ENCODE peak calls at places on chromosomes 11 and 22, in six cellular contexts. Q is body of pancreas, G is RWPE2, F is lung, B is left ventricle myocardium inferior, H is tibial nerve. R is an unnamed sample. For H3K4me1, the result is how much of the 10 kb centered on the place peaks cover.

GRCh38 chr22:45649809-45650208 is 21.8 kb upstream of the ATXN10 start:
- DNase-seq in Q (no peak), G (no peak), F (no peak), B (no peak), H (no peak), R (no peak)

GRCh38 chr22:47034905-47035419 is 272.5 kb downstream of the TBC1D22A start:
- DNase-seq in Q (no peak), G (no peak), F (no peak), B (no peak), H (no peak), R (no peak)

GRCh38 chr11:12448131-12448939 is 71.0 kb downstream of the PARVA start:
- DNase-seq in Q (no peak), G (no peak), F (no peak), B (no peak), H (no peak), R (no peak)

GRCh38 chr11:32830796-32831195 is 1.1 kb downstream of the PRRG4 start:
- DNase-seq in Q (no peak), G (no peak), F (no peak), B (no peak), H (no peak), R (no peak)

GRCh38 chr22:43922123-43922522 is 1.5 kb upstream of the PNPLA3 start:
- DNase-seq in Q (no peak), G (no peak), F (no peak), B (no peak), H (no peak), R (no peak)

GRCh38 chr11:84824624-84825023 is 802.5 kb downstream of the DLG2 start:
- DNase-seq in Q (no peak), G (no peak), F (no peak), B (no peak), H (no peak), R (no peak)

GRCh38 chr11:69356703-69357457 is 62.9 kb downstream of the MYEOV start:
- DNase-seq in Q (no peak), G (no peak), F (peak), B (no peak), H (no peak), R (no peak)

GRCh38 chr11:66239998-66240780 is 28.2 kb upstream of the RAB1B start:
- DNase-seq in Q (no peak), G (no peak), F (no peak), B (no peak), H (no peak), R (no peak)

GRCh38 chr22:46347646-46348045 is 12.1 kb downstream of the TRMU start:
- DNase-seq in Q (no peak), G (no peak), F (no peak), B (no peak), H (no peak), R (no peak)

GRCh38 chr22:45009881-45010531 is at the start of gene PHF21B:
- DNase-seq in Q (peak), G (no peak), F (no peak), B (peak), H (no peak), R (no peak)

GRCh38 chr11:59463176-59463575 is 6.4 kb downstream of the OR4D6 start:
- DNase-seq in Q (no peak), G (no peak), F (no peak), B (no peak), H (peak), R (no peak)

GRCh38 chr22:35288116-35288515 is 11.6 kb upstream of the TOM1 start:
- DNase-seq in Q (no peak), G (no peak), F (no peak), B (no peak), H (no peak), R (no peak)

GRCh38 chr11:27977031-27977430 is 130.9 kb downstream of the KIF18A start:
- DNase-seq in Q (no peak), G (no peak), F (no peak), B (no peak), H (no peak), R (no peak)

GRCh38 chr11:58659910-58660570 is 37.6 kb downstream of the CNTF start:
- DNase-seq in Q (no peak), G (no peak), F (no peak), B (no peak), H (no peak), R (no peak)

GRCh38 chr11:130831506-130832385 is 84.5 kb downstream of the SNX19 start:
- DNase-seq in Q (no peak), G (no peak), F (no peak), B (no peak), H (no peak), R (no peak)

GRCh38 chr22:47337161-47337621 is 574.7 kb downstream of the TBC1D22A start:
- DNase-seq in Q (no peak), G (no peak), F (no peak), B (no peak), H (no peak), R (no peak)

GRCh38 chr11:57745206-57745605 is 3.9 kb downstream of the SELENOH start:
- DNase-seq in Q (no peak), G (no peak), F (no peak), B (no peak), H (no peak), R (no peak)

GRCh38 chr22:28541137-28541536 is 138.5 kb downstream of the TTC28 start:
- DNase-seq in Q (no peak), G (no peak), F (no peak), B (no peak), H (no peak), R (no peak)

GRCh38 chr22:27677895-27678458 is 123.6 kb downstream of the MN1 start:
- DNase-seq in Q (no peak), G (no peak), F (no peak), B (no peak), H (no peak), R (no peak)

GRCh38 chr22:24186352-24186740 is 5.1 kb downstream of the SUSD2 start:
- DNase-seq in Q (no peak), G (peak), F (no peak), B (no peak), H (no peak), R (no peak)

GRCh38 chr11:34522188-34522587 is 8.6 kb upstream of the ELF5 start:
- DNase-seq in Q (no peak), G (no peak), F (no peak), B (no peak), H (no peak), R (no peak)

GRCh38 chr22:30313527-30314385 is 13.0 kb downstream of the TBC1D10A start:
- DNase-seq in Q (no peak), G (no peak), F (no peak), B (no peak), H (no peak), R (no peak)

GRCh38 chr22:26174280-26174679 is 5.0 kb downstream of the SEZ6L start:
- DNase-seq in Q (no peak), G (no peak), F (no peak), B (no peak), H (no peak), R (no peak)

GRCh38 chr22:19175602-19176174 is 2.8 kb downstream of the SLC25A1 start:
- DNase-seq in Q (no peak), G (no peak), F (no peak), B (no peak), H (no peak), R (no peak)

GRCh38 chr11:118953265-118953664 is 2.8 kb upstream of the UPK2 start:
- DNase-seq in Q (no peak), G (no peak), F (no peak), B (no peak), H (no peak), R (no peak)

GRCh38 chr11:5891216-5891800 is 1.7 kb upstream of the OR52E5 start:
- DNase-seq in Q (no peak), G (no peak), F (no peak), B (no peak), H (no peak), R (no peak)

GRCh38 chr11:60860943-60861342 is 5.2 kb upstream of the PTGDR2 start:
- DNase-seq in Q (no peak), G (peak), F (no peak), B (no peak), H (no peak), R (no peak)

GRCh38 chr11:92384807-92385206 is 160.2 kb downstream of the FAT3 start:
- DNase-seq in Q (no peak), G (no peak), F (no peak), B (no peak), H (no peak), R (no peak)

GRCh38 chr11:128767518-128767917 is 73.6 kb downstream of the FLI1 start:
- DNase-seq in Q (no peak), G (no peak), F (no peak), B (no peak), H (no peak), R (no peak)

GRCh38 chr11:63937713-63938480 is 905 bp upstream of the NAA40 start:
- DNase-seq in Q (peak), G (no peak), F (no peak), B (no peak), H (no peak), R (no peak)

GRCh38 chr11:35272391-35272821 is 133.4 kb downstream of the CD44 start:
- DNase-seq in Q (no peak), G (no peak), F (no peak), B (no peak), H (no peak), R (no peak)

DNA sequence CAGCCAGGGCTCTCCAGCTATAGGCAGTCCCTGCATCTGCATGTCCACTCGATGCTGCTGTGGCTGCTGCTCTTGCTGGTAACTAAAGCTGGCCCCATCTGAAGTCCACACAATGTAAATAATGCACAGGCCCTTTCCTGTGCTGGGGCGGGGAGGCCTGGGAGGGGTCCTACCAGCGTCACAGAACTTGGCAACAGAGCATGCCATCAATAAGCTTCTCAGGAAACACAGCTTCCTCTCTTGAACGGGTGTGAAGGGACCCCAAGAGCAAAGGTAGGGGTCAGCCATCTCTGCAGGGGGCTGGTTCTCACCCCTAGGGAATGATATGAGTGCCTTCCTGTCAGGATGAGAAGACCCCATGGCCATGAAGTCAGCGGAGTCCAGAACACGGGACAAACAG is 39.0 kb upstream of the LYVE1 start:
- DNase-seq in Q (no peak), G (no peak), F (peak), B (no peak), H (no peak), R (no peak)
- H3K4me1 ChIP-seq in Q (under half), G (under half), F (under half), B (under half), H (under half), R (under half)

GRCh38 chr11:47147250-47147649 is 29.4 kb downstream of the ARFGAP2 start:
- DNase-seq in Q (no peak), G (no peak), F (no peak), B (no peak), H (no peak), R (no peak)

GRCh38 chr11:47149781-47150180 is 26.9 kb downstream of the ARFGAP2 start:
- DNase-seq in Q (no peak), G (no peak), F (no peak), B (no peak), H (no peak), R (no peak)

GRCh38 chr11:47144541-47144940 is 32.1 kb downstream of the ARFGAP2 start:
- DNase-seq in Q (no peak), G (no peak), F (no peak), B (no peak), H (no peak), R (no peak)

GRCh38 chr11:47148903-47149535 is 27.7 kb downstream of the ARFGAP2 start:
- DNase-seq in Q (peak), G (no peak), F (no peak), B (peak), H (no peak), R (no peak)

GRCh38 chr11:47148274-47148673 is 28.4 kb downstream of the ARFGAP2 start:
- DNase-seq in Q (no peak), G (no peak), F (no peak), B (no peak), H (no peak), R (no peak)
- H3K4me1 ChIP-seq in Q (under half), G (under half), F (under half), B (under half), H (under half), R (under half)

DNA sequence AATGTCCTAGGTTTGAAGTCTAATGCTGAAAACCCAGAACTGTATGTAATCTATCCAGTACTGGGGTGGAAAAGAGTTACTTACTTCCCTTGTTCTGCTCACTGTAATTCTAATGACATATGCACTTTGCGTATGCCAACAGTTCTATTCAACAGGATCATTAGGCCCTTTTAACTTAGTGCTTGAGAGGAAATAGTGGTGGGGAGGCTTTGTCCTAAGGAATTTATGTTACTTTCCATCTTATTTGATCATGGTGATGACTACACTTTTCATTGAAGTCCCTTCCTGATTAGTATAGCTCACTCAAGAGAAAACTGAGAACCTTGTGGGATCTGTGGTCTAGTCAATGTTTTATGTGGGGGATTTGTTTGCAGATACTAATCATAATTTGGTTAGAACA is 348.2 kb downstream of the GUCY1A2 start:
- DNase-seq in Q (no peak), G (no peak), F (no peak), B (no peak), H (no peak), R (no peak)
- H3K4me1 ChIP-seq in Q (under half), G (under half), F (under half), B (under half), H (under half), R (under half)

GRCh38 chr11:20026629-20027545 is 133.4 kb downstream of the DBX1 start:
- DNase-seq in Q (peak), G (peak), F (no peak), B (no peak), H (no peak), R (no peak)

GRCh38 chr11:20031155-20032001 is 128.9 kb downstream of the DBX1 start:
- DNase-seq in Q (no peak), G (no peak), F (no peak), B (no peak), H (no peak), R (no peak)

GRCh38 chr11:20030472-20030871 is 129.8 kb downstream of the DBX1 start:
- DNase-seq in Q (no peak), G (no peak), F (no peak), B (no peak), H (no peak), R (no peak)

GRCh38 chr11:20027546-20028014 is 132.7 kb downstream of the DBX1 start:
- DNase-seq in Q (no peak), G (no peak), F (no peak), B (no peak), H (no peak), R (no peak)

GRCh38 chr11:20029193-20029592 is 131.1 kb downstream of the DBX1 start:
- DNase-seq in Q (peak), G (no peak), F (no peak), B (no peak), H (no peak), R (no peak)
- H3K4me1 ChIP-seq in Q (half or more), G (half or more), F (under half), B (half or more), H (under half), R (half or more)

GRCh38 chr11:124899376-124900145 is 1.9 kb upstream of the ROBO4 start:
- DNase-seq in Q (no peak), G (no peak), F (no peak), B (no peak), H (peak), R (no peak)
- H3K4me1 ChIP-seq in Q (under half), G (half or more), F (under half), B (half or more), H (under half), R (under half)

GRCh38 chr11:44793350-44794090 is 66.8 kb downstream of the TSPAN18 start:
- DNase-seq in Q (no peak), G (no peak), F (no peak), B (no peak), H (no peak), R (no peak)
- H3K4me1 ChIP-seq in Q (under half), G (under half), F (under half), B (half or more), H (under half), R (under half)

DNA sequence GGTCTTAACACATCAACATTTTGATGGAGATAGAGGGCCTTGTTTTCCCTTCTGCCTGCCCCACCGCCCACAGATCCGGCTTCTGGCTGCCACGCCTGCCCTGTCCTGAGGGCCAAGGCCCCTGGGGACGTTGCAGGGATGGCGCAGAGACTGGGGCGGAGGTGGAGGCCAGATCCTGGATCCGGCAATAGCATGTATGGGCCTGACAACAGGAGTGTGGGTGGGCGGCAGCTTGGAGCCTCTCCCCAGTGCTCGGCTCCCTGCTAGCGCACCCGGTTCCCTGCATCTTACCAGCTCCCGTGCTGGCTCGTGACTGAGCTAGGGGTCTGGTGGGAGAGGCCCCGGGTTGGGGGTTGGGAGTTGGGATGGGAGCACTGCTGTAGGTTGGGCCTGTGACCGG is 95.6 kb downstream of the ZBTB16 start:
- DNase-seq in Q (no peak), G (no peak), F (no peak), B (peak), H (no peak), R (no peak)
- H3K4me1 ChIP-seq in Q (half or more), G (under half), F (half or more), B (half or more), H (half or more), R (half or more)